ENCODE peak calls at places on chromosomes 16 and 17, in seven cellular contexts. B, S, P, C, W, N and Z are unnamed samples.

GRCh38 chr16:69535123-69536050 is 30.4 kb upstream of the NFAT5 start:
- DNase-seq in B (peak), S (no peak), P (no peak), C (peak), W (no peak), N (no peak), Z (no peak)

GRCh38 chr16:4392382-4393242 is 21.0 kb downstream of the VASN start:
- DNase-seq in B (no peak), S (no peak), P (peak), C (no peak), W (no peak), N (no peak), Z (no peak)

GRCh38 chr16:22684282-22685161 is 129.4 kb upstream of the HS3ST2 start:
- DNase-seq in B (no peak), S (no peak), P (no peak), C (no peak), W (no peak), N (no peak), Z (no peak)

GRCh38 chr17:42975265-42975664 is 4.6 kb downstream of the PTGES3L start:
- DNase-seq in B (no peak), S (no peak), P (no peak), C (no peak), W (no peak), N (no peak), Z (no peak)

GRCh38 chr17:28993645-28994426 is 12.0 kb downstream of the SEZ6 start:
- DNase-seq in B (no peak), S (no peak), P (no peak), C (no peak), W (no peak), N (no peak), Z (no peak)

GRCh38 chr16:19095699-19096098 is 18.1 kb upstream of the ITPRIPL2 start:
- DNase-seq in B (peak), S (no peak), P (no peak), C (no peak), W (no peak), N (peak), Z (no peak)

GRCh38 chr16:30615358-30616076 is 5.3 kb upstream of the ZNF689 start:
- DNase-seq in B (no peak), S (peak), P (peak), C (peak), W (peak), N (peak), Z (peak)

GRCh38 chr17:79625706-79626105 is 14.9 kb upstream of the RBFOX3 start:
- DNase-seq in B (peak), S (no peak), P (no peak), C (no peak), W (no peak), N (no peak), Z (no peak)

GRCh38 chr16:75192606-75193264 is 14.2 kb downstream of the CTRB2 start:
- DNase-seq in B (no peak), S (no peak), P (no peak), C (no peak), W (no peak), N (no peak), Z (no peak)

GRCh38 chr16:8686879-8687278 is 12.5 kb downstream of the ABAT start:
- DNase-seq in B (no peak), S (no peak), P (no peak), C (no peak), W (no peak), N (no peak), Z (no peak)

GRCh38 chr17:19760781-19761180 is 12.7 kb upstream of the ALDH3A1 start:
- DNase-seq in B (no peak), S (no peak), P (no peak), C (no peak), W (no peak), N (no peak), Z (no peak)

GRCh38 chr17:44546711-44547606 is 10.3 kb upstream of the FZD2 start:
- DNase-seq in B (no peak), S (no peak), P (no peak), C (peak), W (no peak), N (no peak), Z (no peak)

GRCh38 chr16:12327971-12328726 is 351.6 kb downstream of the SNX29 start:
- DNase-seq in B (no peak), S (no peak), P (no peak), C (no peak), W (no peak), N (no peak), Z (no peak)

GRCh38 chr16:6852643-6853042 is 480.0 kb upstream of the RBFOX1 start:
- DNase-seq in B (no peak), S (no peak), P (no peak), C (no peak), W (no peak), N (no peak), Z (no peak)

GRCh38 chr17:46078675-46079074 is 79.6 kb downstream of the STH start:
- DNase-seq in B (no peak), S (no peak), P (no peak), C (no peak), W (no peak), N (no peak), Z (no peak)

GRCh38 chr16:5024632-5025031 is 9.1 kb downstream of the NAGPA start:
- DNase-seq in B (no peak), S (no peak), P (no peak), C (peak), W (peak), N (peak), Z (no peak)

GRCh38 chr17:57357830-57358426 is 101.6 kb downstream of the MSI2 start:
- DNase-seq in B (no peak), S (no peak), P (no peak), C (no peak), W (peak), N (no peak), Z (no peak)

GRCh38 chr16:57757326-57757786 is 21.8 kb downstream of the KATNB1 start:
- DNase-seq in B (no peak), S (peak), P (peak), C (peak), W (peak), N (peak), Z (peak)

GRCh38 chr17:45129426-45129939 is 2.8 kb downstream of the PLCD3 start:
- DNase-seq in B (no peak), S (no peak), P (peak), C (no peak), W (no peak), N (no peak), Z (no peak)

GRCh38 chr16:62794724-62795123 is 758.5 kb upstream of the CDH8 start:
- DNase-seq in B (no peak), S (no peak), P (no peak), C (no peak), W (no peak), N (no peak), Z (no peak)

GRCh38 chr17:17921192-17922082 is 50.8 kb downstream of the TOM1L2 start:
- DNase-seq in B (no peak), S (no peak), P (no peak), C (peak), W (no peak), N (no peak), Z (no peak)

GRCh38 chr17:82933911-82934310 is 94.1 kb upstream of the ZNF750 start:
- DNase-seq in B (peak), S (no peak), P (no peak), C (no peak), W (no peak), N (no peak), Z (peak)

GRCh38 chr17:62206550-62206949 is 141.5 kb upstream of the MED13 start:
- DNase-seq in B (no peak), S (peak), P (no peak), C (peak), W (no peak), N (no peak), Z (no peak)

GRCh38 chr16:82701302-82702022 is 74.7 kb downstream of the CDH13 start:
- DNase-seq in B (no peak), S (no peak), P (no peak), C (no peak), W (no peak), N (no peak), Z (no peak)
- TF ChIP-seq CTCF in B (no peak), S (no peak), P (no peak), C (no peak), W (no peak), N (no peak), Z (no peak)

GRCh38 chr17:38402897-38403296 is 25.4 kb upstream of the ARHGAP23 start:
- DNase-seq in B (no peak), S (no peak), P (no peak), C (no peak), W (no peak), N (no peak), Z (no peak)
- TF ChIP-seq CTCF in B (no peak), S (no peak), P (no peak), C (no peak), W (peak), N (no peak), Z (no peak)

DNA sequence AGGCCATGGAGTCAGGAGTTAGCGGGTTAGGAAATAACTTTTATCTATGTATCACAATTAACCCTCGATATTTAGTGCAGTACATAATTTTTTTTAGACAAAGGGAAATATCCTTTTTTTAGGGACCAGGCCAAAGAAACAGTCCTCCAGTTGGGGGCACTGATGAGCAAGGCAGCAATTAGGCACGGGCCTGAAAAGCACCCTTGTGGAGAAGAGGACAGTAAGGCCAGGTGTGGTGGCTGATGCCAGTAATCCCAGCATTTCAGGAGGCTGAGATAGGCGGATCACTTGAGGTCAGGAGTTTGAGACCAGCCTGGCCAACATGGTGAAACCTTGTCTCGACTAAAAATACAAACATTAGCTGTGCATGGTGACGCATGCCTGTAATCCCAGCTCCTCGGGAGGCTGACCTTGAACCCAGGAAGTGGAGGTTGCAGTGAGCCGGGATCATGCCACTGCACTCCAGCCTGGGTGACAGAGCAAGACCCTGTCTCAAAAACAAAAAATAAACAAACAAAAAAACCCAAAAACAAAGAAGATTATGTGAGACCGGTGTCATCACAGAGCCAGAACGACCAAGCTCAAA is 158.3 kb upstream of the NOL11 start:
- DNase-seq in B (no peak), S (no peak), P (no peak), C (no peak), W (no peak), N (no peak), Z (no peak)
- TF ChIP-seq CTCF in B (no peak), S (no peak), P (no peak), C (peak), W (peak), N (peak), Z (no peak)

DNA sequence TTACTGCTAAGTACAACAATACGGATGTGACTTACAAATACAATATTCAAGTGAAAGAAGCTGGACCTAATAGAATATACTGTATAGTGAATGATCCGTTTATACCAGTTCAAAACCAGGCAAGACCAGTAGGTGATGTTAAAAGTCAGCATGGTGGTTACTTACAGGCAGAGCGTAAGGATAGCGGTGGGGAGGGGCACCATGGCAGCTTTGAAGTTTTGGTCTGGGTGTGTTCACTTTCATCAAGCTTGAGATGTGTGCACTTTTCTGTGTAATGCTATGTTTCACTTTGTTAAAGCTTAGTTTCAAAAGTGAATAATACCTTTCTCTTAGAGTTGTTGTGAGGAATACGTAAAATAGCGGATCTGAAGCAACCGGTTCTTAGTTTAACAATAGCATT is 16.5 kb upstream of the SLC35G3 start:
- DNase-seq in B (no peak), S (no peak), P (no peak), C (no peak), W (no peak), N (no peak), Z (no peak)
- TF ChIP-seq CTCF in B (no peak), S (no peak), P (no peak), C (no peak), W (no peak), N (no peak), Z (no peak)

GRCh38 chr17:75261336-75262111 is at the start of the genes GGA3 and MRPS7:
- DNase-seq in B (peak), S (peak), P (peak), C (peak), W (peak), N (peak), Z (peak)

GRCh38 chr17:75265614-75266314 is 4.1 kb downstream of the MRPS7 start:
- DNase-seq in B (no peak), S (no peak), P (no peak), C (peak), W (no peak), N (no peak), Z (no peak)

GRCh38 chr17:75262112-75262606 is 480 bp downstream of the MRPS7 start:
- DNase-seq in B (no peak), S (no peak), P (no peak), C (no peak), W (peak), N (no peak), Z (no peak)

GRCh38 chr17:75263051-75263450 is 1.4 kb downstream of the MRPS7 start:
- DNase-seq in B (no peak), S (no peak), P (no peak), C (no peak), W (no peak), N (no peak), Z (no peak)

GRCh38 chr17:75260679-75261335 is 599 bp downstream of the GGA3 start:
- DNase-seq in B (no peak), S (no peak), P (no peak), C (no peak), W (no peak), N (no peak), Z (no peak)
- TF ChIP-seq CTCF in B (no peak), S (no peak), P (no peak), C (no peak), W (peak), N (no peak), Z (no peak)

DNA sequence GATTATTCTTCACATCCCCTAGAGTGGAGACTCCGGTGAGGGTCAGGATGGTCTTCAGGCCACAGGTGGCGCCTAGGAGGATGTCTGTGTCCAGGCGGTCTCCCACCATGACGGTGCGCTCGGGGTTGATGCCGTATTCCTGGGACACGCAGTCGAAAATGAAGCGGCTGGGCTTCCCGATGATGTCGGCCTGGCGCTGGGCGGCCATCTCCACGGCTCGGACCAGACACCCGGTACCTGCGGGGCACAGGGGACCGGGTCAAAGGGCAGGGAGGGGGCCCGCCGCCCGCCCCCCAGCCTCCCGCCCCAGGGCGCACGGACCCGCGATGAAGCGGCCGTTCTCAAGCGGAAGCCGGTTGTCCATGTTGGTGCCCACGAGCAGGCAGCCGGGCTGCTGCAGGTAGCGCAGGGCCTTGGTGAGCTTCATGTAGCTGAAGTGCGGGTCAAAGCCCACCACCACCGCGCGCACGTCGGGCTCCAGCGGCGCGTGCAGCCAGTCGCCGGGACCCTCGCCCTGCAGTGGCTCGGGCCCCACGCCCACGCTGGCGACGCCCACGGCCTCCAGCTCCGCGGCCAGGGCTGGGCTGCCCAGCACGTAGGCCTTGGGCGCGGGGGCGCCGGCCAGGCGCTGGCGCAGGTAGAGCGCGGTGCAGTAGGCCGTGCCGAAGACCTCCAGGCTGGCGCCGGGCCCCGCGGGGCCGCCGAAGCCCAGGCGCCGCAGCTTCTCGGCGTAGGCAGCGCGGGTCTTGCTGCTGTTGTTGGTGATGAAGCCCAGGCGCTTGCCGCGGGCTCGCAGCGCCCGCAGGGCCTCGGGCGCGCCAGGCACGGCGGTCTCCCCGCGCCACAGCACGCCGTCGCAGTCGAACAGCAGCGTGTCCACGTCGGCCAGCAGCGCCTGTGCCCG is 571 bp downstream of the PGP start:
- DNase-seq in B (no peak), S (no peak), P (peak), C (peak), W (peak), N (no peak), Z (no peak)
- TF ChIP-seq CTCF in B (no peak), S (no peak), P (no peak), C (no peak), W (no peak), N (no peak), Z (no peak)

DNA sequence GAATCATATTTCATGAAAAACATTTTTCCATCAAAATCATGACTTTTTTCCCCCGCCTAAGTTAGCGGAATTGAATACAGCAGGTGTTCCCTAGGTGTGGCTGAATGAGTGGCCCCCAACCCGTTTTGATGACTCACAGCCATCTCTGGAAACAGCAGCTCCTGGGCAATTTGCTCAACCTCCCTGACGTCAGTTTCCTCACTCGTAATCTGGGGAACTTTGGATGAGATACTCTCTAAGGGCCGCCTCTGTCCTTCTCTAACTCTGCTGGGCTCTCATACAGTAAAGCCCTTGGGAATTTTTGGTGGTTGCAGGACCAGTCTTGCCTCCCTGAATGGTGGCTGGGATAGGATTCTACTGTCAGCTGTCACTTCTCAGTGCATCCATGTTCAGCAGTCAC is 11.6 kb upstream of the NTN1 start:
- DNase-seq in B (no peak), S (no peak), P (no peak), C (no peak), W (no peak), N (no peak), Z (no peak)
- TF ChIP-seq CTCF in B (no peak), S (no peak), P (no peak), C (no peak), W (no peak), N (no peak), Z (no peak)

DNA sequence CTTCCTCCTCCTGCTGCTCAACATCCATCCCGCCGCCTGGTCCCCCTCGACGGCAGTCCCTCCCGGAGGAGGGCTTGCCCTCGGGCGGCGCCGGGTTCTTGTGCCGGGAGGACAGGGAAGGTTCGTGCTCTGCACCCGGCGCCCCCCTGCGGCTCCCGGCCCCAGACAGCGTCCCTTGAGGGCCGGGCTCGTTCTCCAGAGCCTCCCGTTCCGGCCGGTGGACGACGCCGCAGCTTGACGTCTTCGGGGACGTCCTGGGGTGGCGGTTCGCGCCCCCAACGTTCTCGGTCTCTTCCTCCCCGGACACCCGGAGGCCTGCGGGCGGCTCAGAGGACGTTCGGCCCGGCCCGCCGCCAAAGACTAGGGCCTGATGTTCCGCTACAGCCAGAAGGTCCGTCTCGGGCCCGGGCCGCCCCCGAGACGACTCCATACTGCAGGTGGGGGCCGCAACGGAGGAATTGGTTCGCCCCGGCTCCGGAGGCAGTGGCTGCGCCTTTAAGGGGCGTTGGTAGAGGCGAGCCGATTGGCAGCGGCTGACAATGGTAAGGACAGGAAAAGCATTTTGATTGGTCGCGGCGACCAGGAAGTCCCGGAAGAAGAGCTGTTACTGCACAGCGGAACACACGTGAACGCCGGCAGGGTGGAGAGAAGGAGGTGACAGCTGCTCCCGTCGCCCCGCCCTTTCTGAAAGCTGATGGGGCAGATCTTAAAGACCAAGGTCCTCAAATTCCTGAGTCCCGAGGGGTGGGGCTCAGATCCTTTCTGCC is at the start of gene BORCS6:
- DNase-seq in B (peak), S (peak), P (peak), C (peak), W (peak), N (peak), Z (peak)
- TF ChIP-seq CTCF in B (peak), S (no peak), P (no peak), C (peak), W (peak), N (no peak), Z (no peak)

GRCh38 chr17:36939059-36939943 is 2.0 kb downstream of the LHX1 start:
- DNase-seq in B (peak), S (peak), P (no peak), C (no peak), W (no peak), N (no peak), Z (no peak)

GRCh38 chr17:36938566-36939058 is 1.3 kb downstream of the LHX1 start:
- DNase-seq in B (peak), S (peak), P (no peak), C (no peak), W (no peak), N (no peak), Z (no peak)

GRCh38 chr17:36936455-36936934 is 780 bp upstream of the LHX1 start:
- DNase-seq in B (no peak), S (peak), P (peak), C (no peak), W (no peak), N (peak), Z (no peak)

GRCh38 chr17:36937001-36937960 is at the start of gene LHX1:
- DNase-seq in B (no peak), S (peak), P (no peak), C (no peak), W (no peak), N (peak), Z (no peak)

GRCh38 chr17:36937961-36938565 is 788 bp downstream of the LHX1 start:
- DNase-seq in B (no peak), S (peak), P (peak), C (peak), W (no peak), N (peak), Z (peak)
- TF ChIP-seq CTCF in B (no peak), S (no peak), P (no peak), C (no peak), W (no peak), N (no peak), Z (no peak)

GRCh38 chr17:76845524-76845923 is 22.7 kb upstream of the MGAT5B start:
- DNase-seq in B (no peak), S (no peak), P (no peak), C (no peak), W (no peak), N (no peak), Z (no peak)
- TF ChIP-seq CTCF in B (no peak), S (no peak), P (no peak), C (no peak), W (no peak), N (no peak), Z (no peak)